ENCODE peak calls at places on chromosome 11, in seven cellular contexts. One of them, this sample, is unnamed.
A peak's percentile ranks its signal among the peaks of the same experiment; 100 is the strongest.

GRCh38 chr11:58656348-58656747 is 33.9 kb downstream of the CNTF start:
- DNase-seq in SW480: no peak
- DNase-seq in LoVo: no peak
- DNase-seq in left ventricle myocardium inferior: no peak
- DNase-seq in fibroblast of the conjunctiva: no peak
- DNase-seq in NB4: no peak
- DNase-seq in stimulated activated CD8-positive, alpha-beta memory T cell treated with anti-CD3 and anti-CD28 coated beads, Interleukin-4, amount 100 ng/mL, for 4 hours: no peak
- DNase-seq in this sample: no peak

GRCh38 chr11:64675417-64676252 is 47.4 kb downstream of the NRXN2 start:
- DNase-seq in SW480: peak; percentile 37
- DNase-seq in LoVo: no peak
- DNase-seq in left ventricle myocardium inferior: peak; percentile 80
- DNase-seq in fibroblast of the conjunctiva: peak; percentile 67
- DNase-seq in NB4: peak; percentile 98
- DNase-seq in stimulated activated CD8-positive, alpha-beta memory T cell treated with anti-CD3 and anti-CD28 coated beads, Interleukin-4, amount 100 ng/mL, for 4 hours: no peak
- DNase-seq in this sample: no peak

GRCh38 chr11:64299847-64300648 is at the start of gene CATSPERZ:
- DNase-seq in SW480: no peak
- DNase-seq in LoVo: no peak
- DNase-seq in left ventricle myocardium inferior: no peak
- DNase-seq in fibroblast of the conjunctiva: no peak
- DNase-seq in NB4: no peak
- DNase-seq in stimulated activated CD8-positive, alpha-beta memory T cell treated with anti-CD3 and anti-CD28 coated beads, Interleukin-4, amount 100 ng/mL, for 4 hours: no peak
- DNase-seq in this sample: peak; percentile 42

GRCh38 chr11:12221136-12221535 is 110.7 kb downstream of the MICAL2 start:
- DNase-seq in SW480: no peak
- DNase-seq in LoVo: no peak
- DNase-seq in left ventricle myocardium inferior: no peak
- DNase-seq in fibroblast of the conjunctiva: no peak
- DNase-seq in NB4: no peak
- DNase-seq in stimulated activated CD8-positive, alpha-beta memory T cell treated with anti-CD3 and anti-CD28 coated beads, Interleukin-4, amount 100 ng/mL, for 4 hours: no peak
- DNase-seq in this sample: no peak

GRCh38 chr11:13339196-13340153 is 61.9 kb downstream of the BMAL1 start:
- DNase-seq in SW480: peak; percentile 92
- DNase-seq in LoVo: no peak
- DNase-seq in left ventricle myocardium inferior: no peak
- DNase-seq in fibroblast of the conjunctiva: peak; percentile 74
- DNase-seq in NB4: peak; percentile 27
- DNase-seq in stimulated activated CD8-positive, alpha-beta memory T cell treated with anti-CD3 and anti-CD28 coated beads, Interleukin-4, amount 100 ng/mL, for 4 hours: no peak
- DNase-seq in this sample: no peak

GRCh38 chr11:95108671-95109551 is 19.3 kb downstream of the ENDOD1 start:
- DNase-seq in SW480: peak; percentile 77
- DNase-seq in LoVo: peak; percentile 52
- DNase-seq in left ventricle myocardium inferior: no peak
- DNase-seq in fibroblast of the conjunctiva: no peak
- DNase-seq in NB4: peak; percentile 24
- DNase-seq in stimulated activated CD8-positive, alpha-beta memory T cell treated with anti-CD3 and anti-CD28 coated beads, Interleukin-4, amount 100 ng/mL, for 4 hours: no peak
- DNase-seq in this sample: no peak

GRCh38 chr11:121466063-121466794 is 13.5 kb upstream of the SORL1-AS1 start:
- DNase-seq in SW480: peak; percentile 98
- DNase-seq in LoVo: peak; percentile 98
- DNase-seq in left ventricle myocardium inferior: peak; percentile 83
- DNase-seq in fibroblast of the conjunctiva: peak; percentile 82
- DNase-seq in NB4: peak; percentile 73
- DNase-seq in stimulated activated CD8-positive, alpha-beta memory T cell treated with anti-CD3 and anti-CD28 coated beads, Interleukin-4, amount 100 ng/mL, for 4 hours: no peak
- DNase-seq in this sample: peak; percentile 97

GRCh38 chr11:12157241-12157661 is 46.9 kb downstream of the MICAL2 start:
- DNase-seq in SW480: no peak
- DNase-seq in LoVo: no peak
- DNase-seq in left ventricle myocardium inferior: no peak
- DNase-seq in fibroblast of the conjunctiva: no peak
- DNase-seq in NB4: peak; percentile 76
- DNase-seq in stimulated activated CD8-positive, alpha-beta memory T cell treated with anti-CD3 and anti-CD28 coated beads, Interleukin-4, amount 100 ng/mL, for 4 hours: no peak
- DNase-seq in this sample: no peak

GRCh38 chr11:7279676-7280075 is 28.0 kb downstream of the SYT9 start:
- DNase-seq in SW480: no peak
- DNase-seq in LoVo: no peak
- DNase-seq in left ventricle myocardium inferior: no peak
- DNase-seq in fibroblast of the conjunctiva: no peak
- DNase-seq in NB4: no peak
- DNase-seq in stimulated activated CD8-positive, alpha-beta memory T cell treated with anti-CD3 and anti-CD28 coated beads, Interleukin-4, amount 100 ng/mL, for 4 hours: no peak
- DNase-seq in this sample: no peak

GRCh38 chr11:93085097-93085496 is 112.7 kb downstream of the SLC36A4 start:
- DNase-seq in SW480: no peak
- DNase-seq in LoVo: no peak
- DNase-seq in left ventricle myocardium inferior: no peak
- DNase-seq in fibroblast of the conjunctiva: no peak
- DNase-seq in NB4: peak; percentile 85
- DNase-seq in stimulated activated CD8-positive, alpha-beta memory T cell treated with anti-CD3 and anti-CD28 coated beads, Interleukin-4, amount 100 ng/mL, for 4 hours: no peak
- DNase-seq in this sample: no peak

GRCh38 chr11:119403021-119403420 is 20.0 kb downstream of the THY1 start:
- DNase-seq in SW480: no peak
- DNase-seq in LoVo: no peak
- DNase-seq in left ventricle myocardium inferior: no peak
- DNase-seq in fibroblast of the conjunctiva: no peak
- DNase-seq in NB4: no peak
- DNase-seq in stimulated activated CD8-positive, alpha-beta memory T cell treated with anti-CD3 and anti-CD28 coated beads, Interleukin-4, amount 100 ng/mL, for 4 hours: no peak
- DNase-seq in this sample: no peak

GRCh38 chr11:20609727-20610707 is 10.6 kb downstream of the SLC6A5 start:
- DNase-seq in SW480: peak; percentile 68
- DNase-seq in LoVo: peak; percentile 61
- DNase-seq in left ventricle myocardium inferior: peak; percentile 73
- DNase-seq in fibroblast of the conjunctiva: peak; percentile 20
- DNase-seq in NB4: peak; percentile 67
- DNase-seq in stimulated activated CD8-positive, alpha-beta memory T cell treated with anti-CD3 and anti-CD28 coated beads, Interleukin-4, amount 100 ng/mL, for 4 hours: no peak
- DNase-seq in this sample: peak; percentile 78

GRCh38 chr11:112073941-112074811 is at the start of the genes NKAPD1 and PIH1D2:
- DNase-seq in SW480: peak; percentile 83
- DNase-seq in LoVo: peak; percentile 86
- DNase-seq in left ventricle myocardium inferior: peak; percentile 67
- DNase-seq in fibroblast of the conjunctiva: peak; percentile 83
- DNase-seq in NB4: peak; percentile 91
- DNase-seq in stimulated activated CD8-positive, alpha-beta memory T cell treated with anti-CD3 and anti-CD28 coated beads, Interleukin-4, amount 100 ng/mL, for 4 hours: peak; percentile 73
- DNase-seq in this sample: peak; percentile 80

GRCh38 chr11:110337570-110338193 is 41.3 kb upstream of the RDX start:
- DNase-seq in SW480: peak; percentile 28
- DNase-seq in LoVo: peak; percentile 61
- DNase-seq in left ventricle myocardium inferior: no peak
- DNase-seq in fibroblast of the conjunctiva: no peak
- DNase-seq in NB4: no peak
- DNase-seq in stimulated activated CD8-positive, alpha-beta memory T cell treated with anti-CD3 and anti-CD28 coated beads, Interleukin-4, amount 100 ng/mL, for 4 hours: no peak
- DNase-seq in this sample: no peak

GRCh38 chr11:10275714-10276113 is 18.3 kb downstream of the SBF2 start:
- DNase-seq in SW480: no peak
- DNase-seq in LoVo: no peak
- DNase-seq in left ventricle myocardium inferior: no peak
- DNase-seq in fibroblast of the conjunctiva: no peak
- DNase-seq in NB4: no peak
- DNase-seq in stimulated activated CD8-positive, alpha-beta memory T cell treated with anti-CD3 and anti-CD28 coated beads, Interleukin-4, amount 100 ng/mL, for 4 hours: no peak
- DNase-seq in this sample: no peak

GRCh38 chr11:1008001-1008400 is 28.5 kb downstream of the MUC6 start:
- DNase-seq in SW480: no peak
- DNase-seq in LoVo: no peak
- DNase-seq in left ventricle myocardium inferior: no peak
- DNase-seq in fibroblast of the conjunctiva: no peak
- DNase-seq in NB4: no peak
- DNase-seq in stimulated activated CD8-positive, alpha-beta memory T cell treated with anti-CD3 and anti-CD28 coated beads, Interleukin-4, amount 100 ng/mL, for 4 hours: no peak
- DNase-seq in this sample: no peak

GRCh38 chr11:1793091-1793490 is 29.4 kb upstream of the CTSD start:
- DNase-seq in SW480: no peak
- DNase-seq in LoVo: no peak
- DNase-seq in left ventricle myocardium inferior: no peak
- DNase-seq in fibroblast of the conjunctiva: no peak
- DNase-seq in NB4: no peak
- DNase-seq in stimulated activated CD8-positive, alpha-beta memory T cell treated with anti-CD3 and anti-CD28 coated beads, Interleukin-4, amount 100 ng/mL, for 4 hours: no peak
- DNase-seq in this sample: no peak

GRCh38 chr11:83410605-83411565 is 124.7 kb upstream of the CCDC90B start:
- DNase-seq in SW480: no peak
- DNase-seq in LoVo: no peak
- DNase-seq in left ventricle myocardium inferior: no peak
- DNase-seq in fibroblast of the conjunctiva: no peak
- DNase-seq in NB4: no peak
- DNase-seq in stimulated activated CD8-positive, alpha-beta memory T cell treated with anti-CD3 and anti-CD28 coated beads, Interleukin-4, amount 100 ng/mL, for 4 hours: no peak
- DNase-seq in this sample: no peak

GRCh38 chr11:33507967-33508366 is 192.7 kb downstream of the C11orf91 start:
- DNase-seq in SW480: peak; percentile 18
- DNase-seq in LoVo: no peak
- DNase-seq in left ventricle myocardium inferior: no peak
- DNase-seq in fibroblast of the conjunctiva: no peak
- DNase-seq in NB4: peak; percentile 40
- DNase-seq in stimulated activated CD8-positive, alpha-beta memory T cell treated with anti-CD3 and anti-CD28 coated beads, Interleukin-4, amount 100 ng/mL, for 4 hours: no peak
- DNase-seq in this sample: peak; percentile 23

GRCh38 chr11:8209208-8209807 is 40.5 kb upstream of the RIC3 start:
- DNase-seq in SW480: no peak
- DNase-seq in LoVo: no peak
- DNase-seq in left ventricle myocardium inferior: peak; percentile 33
- DNase-seq in fibroblast of the conjunctiva: no peak
- DNase-seq in NB4: peak; percentile 35
- DNase-seq in stimulated activated CD8-positive, alpha-beta memory T cell treated with anti-CD3 and anti-CD28 coated beads, Interleukin-4, amount 100 ng/mL, for 4 hours: no peak
- DNase-seq in this sample: no peak

GRCh38 chr11:130448416-130449068 is at the start of gene ADAMTS15:
- DNase-seq in SW480: peak; percentile 85
- DNase-seq in LoVo: peak; percentile 59
- DNase-seq in left ventricle myocardium inferior: peak; percentile 91
- DNase-seq in fibroblast of the conjunctiva: peak; percentile 88
- DNase-seq in NB4: peak; percentile 98
- DNase-seq in stimulated activated CD8-positive, alpha-beta memory T cell treated with anti-CD3 and anti-CD28 coated beads, Interleukin-4, amount 100 ng/mL, for 4 hours: no peak
- DNase-seq in this sample: peak; percentile 70

GRCh38 chr11:73797457-73797856 is 9.8 kb downstream of the MRPL48 start:
- DNase-seq in SW480: no peak
- DNase-seq in LoVo: no peak
- DNase-seq in left ventricle myocardium inferior: peak; percentile 53
- DNase-seq in fibroblast of the conjunctiva: no peak
- DNase-seq in NB4: no peak
- DNase-seq in stimulated activated CD8-positive, alpha-beta memory T cell treated with anti-CD3 and anti-CD28 coated beads, Interleukin-4, amount 100 ng/mL, for 4 hours: no peak
- DNase-seq in this sample: no peak

GRCh38 chr11:57644748-57645715 is 4.7 kb downstream of the YPEL4 start:
- DNase-seq in SW480: peak; percentile 73
- DNase-seq in LoVo: peak; percentile 64
- DNase-seq in left ventricle myocardium inferior: peak; percentile 75
- DNase-seq in fibroblast of the conjunctiva: no peak
- DNase-seq in NB4: peak; percentile 85
- DNase-seq in stimulated activated CD8-positive, alpha-beta memory T cell treated with anti-CD3 and anti-CD28 coated beads, Interleukin-4, amount 100 ng/mL, for 4 hours: peak; percentile 83
- DNase-seq in this sample: peak; percentile 75

GRCh38 chr11:72639475-72640375 is 34.5 kb downstream of the PDE2A start:
- DNase-seq in SW480: no peak
- DNase-seq in LoVo: no peak
- DNase-seq in left ventricle myocardium inferior: peak; percentile 46
- DNase-seq in fibroblast of the conjunctiva: no peak
- DNase-seq in NB4: no peak
- DNase-seq in stimulated activated CD8-positive, alpha-beta memory T cell treated with anti-CD3 and anti-CD28 coated beads, Interleukin-4, amount 100 ng/mL, for 4 hours: no peak
- DNase-seq in this sample: no peak

GRCh38 chr11:46504817-46505613 is 88.8 kb downstream of the AMBRA1 start:
- DNase-seq in SW480: no peak
- DNase-seq in LoVo: no peak
- DNase-seq in left ventricle myocardium inferior: no peak
- DNase-seq in fibroblast of the conjunctiva: no peak
- DNase-seq in NB4: no peak
- DNase-seq in stimulated activated CD8-positive, alpha-beta memory T cell treated with anti-CD3 and anti-CD28 coated beads, Interleukin-4, amount 100 ng/mL, for 4 hours: no peak
- DNase-seq in this sample: no peak

GRCh38 chr11:22275600-22275999 is 62.6 kb upstream of the SLC17A6 start:
- DNase-seq in SW480: no peak
- DNase-seq in LoVo: no peak
- DNase-seq in left ventricle myocardium inferior: no peak
- DNase-seq in fibroblast of the conjunctiva: no peak
- DNase-seq in NB4: no peak
- DNase-seq in stimulated activated CD8-positive, alpha-beta memory T cell treated with anti-CD3 and anti-CD28 coated beads, Interleukin-4, amount 100 ng/mL, for 4 hours: no peak
- DNase-seq in this sample: no peak

GRCh38 chr11:128796275-128796674 is 70.8 kb downstream of the KCNJ1 start:
- DNase-seq in SW480: no peak
- DNase-seq in LoVo: no peak
- DNase-seq in left ventricle myocardium inferior: no peak
- DNase-seq in fibroblast of the conjunctiva: no peak
- DNase-seq in NB4: no peak
- DNase-seq in stimulated activated CD8-positive, alpha-beta memory T cell treated with anti-CD3 and anti-CD28 coated beads, Interleukin-4, amount 100 ng/mL, for 4 hours: no peak
- DNase-seq in this sample: no peak

GRCh38 chr11:62400281-62400680 is 18.6 kb upstream of the SCGB1A1 start:
- DNase-seq in SW480: no peak
- DNase-seq in LoVo: no peak
- DNase-seq in left ventricle myocardium inferior: no peak
- DNase-seq in fibroblast of the conjunctiva: no peak
- DNase-seq in NB4: no peak
- DNase-seq in stimulated activated CD8-positive, alpha-beta memory T cell treated with anti-CD3 and anti-CD28 coated beads, Interleukin-4, amount 100 ng/mL, for 4 hours: no peak
- DNase-seq in this sample: no peak

GRCh38 chr11:34512810-34513673 is 552 bp downstream of the ELF5 start:
- DNase-seq in SW480: peak; percentile 46
- DNase-seq in LoVo: peak; percentile 55
- DNase-seq in left ventricle myocardium inferior: peak; percentile 29
- DNase-seq in fibroblast of the conjunctiva: peak; percentile 13
- DNase-seq in NB4: peak; percentile 67
- DNase-seq in stimulated activated CD8-positive, alpha-beta memory T cell treated with anti-CD3 and anti-CD28 coated beads, Interleukin-4, amount 100 ng/mL, for 4 hours: no peak
- DNase-seq in this sample: peak; percentile 59

GRCh38 chr11:100930185-100930778 is 199.3 kb downstream of the PGR start:
- DNase-seq in SW480: peak; percentile 58
- DNase-seq in LoVo: peak; percentile 58
- DNase-seq in left ventricle myocardium inferior: no peak
- DNase-seq in fibroblast of the conjunctiva: peak; percentile 63
- DNase-seq in NB4: peak; percentile 45
- DNase-seq in stimulated activated CD8-positive, alpha-beta memory T cell treated with anti-CD3 and anti-CD28 coated beads, Interleukin-4, amount 100 ng/mL, for 4 hours: no peak
- DNase-seq in this sample: peak; percentile 62

GRCh38 chr11:27248430-27249207 is 114.4 kb downstream of the CCDC34 start:
- DNase-seq in SW480: no peak
- DNase-seq in LoVo: no peak
- DNase-seq in left ventricle myocardium inferior: peak; percentile 23
- DNase-seq in fibroblast of the conjunctiva: no peak
- DNase-seq in NB4: no peak
- DNase-seq in stimulated activated CD8-positive, alpha-beta memory T cell treated with anti-CD3 and anti-CD28 coated beads, Interleukin-4, amount 100 ng/mL, for 4 hours: no peak
- DNase-seq in this sample: no peak

GRCh38 chr11:36060926-36061325 is 117.1 kb downstream of the LDLRAD3 start:
- DNase-seq in SW480: no peak
- DNase-seq in LoVo: no peak
- DNase-seq in left ventricle myocardium inferior: no peak
- DNase-seq in fibroblast of the conjunctiva: no peak
- DNase-seq in NB4: peak; percentile 19
- DNase-seq in stimulated activated CD8-positive, alpha-beta memory T cell treated with anti-CD3 and anti-CD28 coated beads, Interleukin-4, amount 100 ng/mL, for 4 hours: no peak
- DNase-seq in this sample: no peak

GRCh38 chr11:94653561-94653960 is 86.4 kb downstream of the PIWIL4 start:
- DNase-seq in SW480: no peak
- DNase-seq in LoVo: no peak
- DNase-seq in left ventricle myocardium inferior: no peak
- DNase-seq in fibroblast of the conjunctiva: no peak
- DNase-seq in NB4: no peak
- DNase-seq in stimulated activated CD8-positive, alpha-beta memory T cell treated with anti-CD3 and anti-CD28 coated beads, Interleukin-4, amount 100 ng/mL, for 4 hours: no peak
- DNase-seq in this sample: no peak

GRCh38 chr11:73752903-73753302 is 8.0 kb downstream of the RAB6A start:
- DNase-seq in SW480: no peak
- DNase-seq in LoVo: peak; percentile 14
- DNase-seq in left ventricle myocardium inferior: no peak
- DNase-seq in fibroblast of the conjunctiva: no peak
- DNase-seq in NB4: no peak
- DNase-seq in stimulated activated CD8-positive, alpha-beta memory T cell treated with anti-CD3 and anti-CD28 coated beads, Interleukin-4, amount 100 ng/mL, for 4 hours: no peak
- DNase-seq in this sample: no peak

GRCh38 chr11:71458146-71459070 is 5.4 kb downstream of the NADSYN1 start:
- DNase-seq in SW480: no peak
- DNase-seq in LoVo: no peak
- DNase-seq in left ventricle myocardium inferior: no peak
- DNase-seq in fibroblast of the conjunctiva: no peak
- DNase-seq in NB4: no peak
- DNase-seq in stimulated activated CD8-positive, alpha-beta memory T cell treated with anti-CD3 and anti-CD28 coated beads, Interleukin-4, amount 100 ng/mL, for 4 hours: no peak
- DNase-seq in this sample: no peak

GRCh38 chr11:10322830-10323792 is 18.2 kb downstream of the ADM start:
- DNase-seq in SW480: peak; percentile 77
- DNase-seq in LoVo: peak; percentile 81
- DNase-seq in left ventricle myocardium inferior: peak; percentile 24
- DNase-seq in fibroblast of the conjunctiva: peak; percentile 92
- DNase-seq in NB4: peak; percentile 74
- DNase-seq in stimulated activated CD8-positive, alpha-beta memory T cell treated with anti-CD3 and anti-CD28 coated beads, Interleukin-4, amount 100 ng/mL, for 4 hours: no peak
- DNase-seq in this sample: peak; percentile 89